ENCODE peak calls at places on chromosomes 16 and 17, in four cellular contexts. V is GM12891, Z is HL-60, B is K562. D is an unnamed sample.
A peak's percentile ranks its signal among the peaks of the same experiment; 100 is the strongest.

GRCh38 chr17:51032850-51033249 is 87.8 kb downstream of the SPAG9 start:
- DNase-seq in V (no peak), Z (no peak), B (no peak), D (no peak)

GRCh38 chr16:62760398-62760797 is 724.2 kb upstream of the CDH8 start:
- DNase-seq in V (no peak), Z (no peak), B (no peak), D (no peak)

GRCh38 chr17:68351395-68351794 is 60.1 kb downstream of the ARSG start:
- DNase-seq in V (no peak), Z (no peak), B (no peak), D (no peak)

GRCh38 chr16:84391151-84391873 is 23.0 kb downstream of the ATP2C2 start:
- DNase-seq in V (no peak), Z (no peak), B (no peak), D (no peak)

GRCh38 chr17:57090560-57091185 is 5.6 kb downstream of the AKAP1 start:
- DNase-seq in V (no peak), Z (no peak), B (no peak), D (no peak)

GRCh38 chr16:11315499-11315898 is 29.8 kb upstream of the RMI2 start:
- DNase-seq in V (no peak), Z (no peak), B (no peak), D (no peak)

GRCh38 chr16:71426069-71426879 is 15.6 kb downstream of the TLE7 start:
- DNase-seq in V (peak; percentile 66), Z (peak; percentile 16), B (peak; percentile 70), D (peak; percentile 67)

GRCh38 chr17:47652570-47652969 is 2.9 kb downstream of the KPNB1 start:
- DNase-seq in V (no peak), Z (no peak), B (no peak), D (no peak)

GRCh38 chr16:12343913-12344312 is 367.4 kb downstream of the SNX29 start:
- DNase-seq in V (no peak), Z (no peak), B (no peak), D (no peak)

GRCh38 chr16:12339686-12340085 is 363.2 kb downstream of the SNX29 start:
- DNase-seq in V (no peak), Z (no peak), B (no peak), D (no peak)

GRCh38 chr16:12340151-12340733 is 363.7 kb downstream of the SNX29 start:
- DNase-seq in V (no peak), Z (no peak), B (peak; percentile 46), D (no peak)

GRCh38 chr16:12341423-12341822 is 364.9 kb downstream of the SNX29 start:
- DNase-seq in V (no peak), Z (no peak), B (no peak), D (no peak)

DNA sequence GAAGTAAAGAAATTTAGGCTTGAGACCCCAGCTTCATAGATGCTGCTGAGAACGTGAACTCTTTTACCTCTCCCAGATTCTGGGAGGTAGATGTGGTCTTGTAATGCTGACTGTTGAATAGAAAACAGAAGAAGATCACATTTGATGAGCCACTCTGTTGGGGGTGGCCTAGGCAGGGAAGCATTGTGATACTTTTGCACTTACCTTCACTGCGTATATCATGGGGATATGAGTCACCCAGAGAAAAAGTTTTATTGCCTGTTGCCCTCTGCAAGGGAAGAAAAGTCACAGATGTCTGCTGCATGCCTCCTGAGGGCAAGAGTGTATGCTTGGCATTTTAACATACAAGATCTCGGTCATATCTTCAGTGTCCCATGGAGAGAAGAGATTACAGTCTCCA is 365.4 kb downstream of the SNX29 start:
- DNase-seq in V (no peak), Z (no peak), B (no peak), D (no peak)
- TF ChIP-seq SPI1 in V (no peak), Z (no peak), B (no peak), D (no peak)

GRCh38 chr17:65503557-65503956 is 57.9 kb downstream of the AXIN2 start:
- DNase-seq in V (no peak), Z (no peak), B (no peak), D (no peak)
- TF ChIP-seq SPI1 in V (no peak), Z (no peak), B (no peak), D (no peak)

DNA sequence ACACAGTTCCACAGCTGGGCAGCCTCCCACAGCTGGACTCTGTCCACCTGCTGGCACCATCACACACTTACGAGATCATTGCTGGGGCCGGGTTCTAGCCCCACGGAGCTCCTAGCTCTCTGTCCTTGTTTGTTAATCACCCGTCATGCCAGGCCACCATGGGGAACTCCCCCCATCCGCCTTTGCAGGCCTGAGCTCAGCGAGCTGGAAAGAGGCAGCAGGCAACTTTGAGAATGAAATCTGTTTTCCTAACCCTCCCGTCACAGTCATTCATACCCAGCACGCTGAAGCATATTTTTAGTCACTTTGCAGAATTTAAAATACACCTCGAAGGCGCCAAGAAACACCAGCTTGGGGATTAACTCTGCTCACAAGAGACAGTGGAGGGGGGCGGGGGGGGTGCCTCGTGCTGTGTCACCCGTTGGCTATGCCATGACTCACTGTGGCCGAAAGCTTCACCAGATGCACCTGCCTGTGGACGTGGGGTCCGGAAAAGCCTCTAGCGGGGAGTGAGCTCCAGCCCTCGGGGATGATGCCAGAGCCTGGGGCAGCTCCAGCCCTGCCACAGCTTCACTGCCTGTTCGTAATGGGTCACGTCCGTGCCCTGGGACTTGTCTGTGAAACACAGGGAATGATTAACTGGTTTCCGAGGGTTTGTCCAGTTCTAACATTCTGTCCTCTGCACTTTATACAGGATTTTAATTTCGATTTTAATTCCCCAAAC is 1.4 kb upstream of the SPNS2 start:
- DNase-seq in V (no peak), Z (no peak), B (no peak), D (peak; percentile 21)
- TF ChIP-seq SPI1 in V (no peak), Z (no peak), B (no peak), D (no peak)

GRCh38 chr17:1143573-1143972 is 36.2 kb downstream of the ABR start:
- DNase-seq in V (no peak), Z (no peak), B (no peak), D (no peak)
- TF ChIP-seq SPI1 in V (no peak), Z (no peak), B (no peak), D (no peak)

DNA sequence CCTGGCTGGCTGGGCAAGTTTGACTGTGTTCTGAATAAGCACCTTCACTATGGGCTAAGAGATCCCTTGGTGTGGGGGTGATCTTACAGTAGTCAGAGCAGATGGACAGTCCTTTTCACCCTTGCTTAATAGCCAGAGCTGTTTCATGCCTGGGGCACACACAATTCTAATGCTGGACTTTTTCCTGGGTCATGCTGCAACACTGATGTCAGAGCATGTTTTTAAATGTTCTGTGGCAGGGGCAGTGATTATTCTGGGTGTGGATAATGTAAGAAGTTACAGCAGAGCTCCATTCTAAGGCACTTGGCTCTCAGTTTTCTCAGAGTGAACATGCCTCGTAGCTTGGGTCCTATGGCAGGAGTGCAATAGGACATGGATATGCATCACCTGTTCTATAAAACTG is 4.0 kb upstream of the CD68 start:
- DNase-seq in V (no peak), Z (no peak), B (no peak), D (no peak)
- TF ChIP-seq SPI1 in V (no peak), Z (no peak), B (no peak), D (no peak)

DNA sequence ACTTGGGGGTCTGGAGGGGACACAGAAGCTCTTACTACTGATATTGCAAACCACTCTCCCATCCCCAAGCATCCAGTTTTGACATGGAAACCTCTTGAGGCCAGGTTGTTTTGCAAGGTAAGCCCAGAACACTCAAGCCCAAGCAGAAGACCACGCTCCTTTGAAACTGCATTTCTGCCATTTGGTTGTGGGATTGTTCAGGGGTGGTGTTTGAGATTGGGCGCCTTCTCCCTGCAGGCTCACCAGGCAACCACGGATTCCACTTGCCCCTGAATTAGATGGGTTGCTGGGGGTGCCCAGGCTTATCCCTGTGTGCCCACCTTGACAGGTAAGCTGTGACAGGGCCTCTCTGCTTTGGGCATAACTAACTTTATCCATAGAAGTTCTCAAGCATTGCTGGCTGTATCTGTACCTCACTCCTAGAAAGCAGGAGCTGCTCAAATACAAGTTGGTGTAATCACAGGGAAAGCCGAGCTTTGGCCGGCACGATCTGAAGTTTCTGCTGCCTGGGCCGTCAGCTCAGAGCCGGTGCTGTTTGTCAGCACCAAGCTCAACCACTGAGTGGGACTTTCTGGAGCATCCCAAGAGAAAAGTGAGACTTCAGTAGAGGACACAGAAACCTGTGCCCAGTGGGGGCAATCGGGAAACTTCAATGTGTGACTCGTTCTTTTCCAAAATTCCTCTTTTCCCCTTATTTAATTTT is 93.6 kb downstream of the CYLD start:
- DNase-seq in V (no peak), Z (no peak), B (no peak), D (no peak)
- TF ChIP-seq SPI1 in V (no peak), Z (no peak), B (no peak), D (no peak)

GRCh38 chr17:74454197-74455024 is 12.0 kb upstream of the CD300A start:
- DNase-seq in V (no peak), Z (no peak), B (no peak), D (no peak)
- TF ChIP-seq SPI1 in V (no peak), Z (no peak), B (no peak), D (no peak)

DNA sequence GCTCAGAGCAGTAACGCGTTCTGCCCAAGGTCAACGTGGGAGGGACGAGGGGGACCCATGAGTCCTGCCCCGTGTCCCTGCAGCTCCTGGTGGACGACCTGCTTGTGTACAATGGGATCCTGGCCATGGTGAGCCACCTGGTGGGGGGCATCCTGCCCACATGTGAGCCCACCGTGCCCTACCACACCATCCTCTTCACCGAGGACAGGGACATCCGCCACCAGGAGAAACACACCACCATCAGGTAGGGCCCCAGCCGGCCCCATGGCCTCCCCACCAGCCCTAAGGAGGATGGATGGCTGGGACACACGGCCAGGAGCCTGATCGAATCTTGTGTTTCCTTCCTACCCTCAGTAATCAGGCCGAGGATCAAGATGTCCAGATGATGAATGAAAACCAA is 227.6 kb downstream of the KATNIP start:
- DNase-seq in V (no peak), Z (no peak), B (no peak), D (no peak)
- TF ChIP-seq SPI1 in V (no peak), Z (no peak), B (no peak), D (no peak)

GRCh38 chr17:71845354-71845753 is 275.5 kb upstream of the SOX9 start:
- DNase-seq in V (no peak), Z (no peak), B (no peak), D (no peak)
- TF ChIP-seq SPI1 in V (no peak), Z (no peak), B (no peak), D (no peak)

GRCh38 chr17:2393954-2394749 is 6.7 kb downstream of the MNT start:
- DNase-seq in V (no peak), Z (no peak), B (no peak), D (no peak)
- TF ChIP-seq SPI1 in V (no peak), Z (no peak), B (no peak), D (no peak)